ENCODE peak calls at places on chromosome 10, in four cellular contexts. W is MM.1S, N is choroid plexus epithelial cell, Q is coronary artery. F is an unnamed sample.

GRCh38 chr10:5892007-5892406 is 2.0 kb downstream of the FBH1 start:
- DNase-seq in W (no peak), N (no peak), Q (no peak), F (no peak)

GRCh38 chr10:3813267-3813666 is 28.3 kb upstream of the KLF6 start:
- DNase-seq in W (no peak), N (no peak), Q (no peak), F (no peak)

GRCh38 chr10:86944031-86944419 is 13.4 kb downstream of the MMRN2 start:
- DNase-seq in W (no peak), N (no peak), Q (no peak), F (no peak)

GRCh38 chr10:129951841-129952240 is 12.2 kb downstream of the EBF3 start:
- DNase-seq in W (no peak), N (no peak), Q (no peak), F (no peak)

GRCh38 chr10:32031920-32032319 is 24.3 kb downstream of the KIF5B start:
- DNase-seq in W (no peak), N (no peak), Q (no peak), F (no peak)

GRCh38 chr10:99365311-99365710 is 36.2 kb downstream of the CNNM1 start:
- DNase-seq in W (no peak), N (no peak), Q (no peak), F (no peak)

GRCh38 chr10:30751678-30752331 is 122.3 kb upstream of the LYZL2 start:
- DNase-seq in W (peak; percentile 63), N (peak; percentile 72), Q (no peak), F (no peak)

GRCh38 chr10:17805921-17806577 is 3.1 kb upstream of the MRC1 start:
- DNase-seq in W (no peak), N (no peak), Q (no peak), F (no peak)

GRCh38 chr10:7039859-7040258 is 371.0 kb downstream of the SFMBT2 start:
- DNase-seq in W (no peak), N (no peak), Q (no peak), F (no peak)

GRCh38 chr10:17643339-17643754 is 604 bp upstream of the STAM start:
- DNase-seq in W (no peak), N (peak; percentile 82), Q (peak; percentile 85), F (no peak)

GRCh38 chr10:4024846-4025245 is 239.8 kb upstream of the KLF6 start:
- DNase-seq in W (no peak), N (no peak), Q (no peak), F (no peak)

GRCh38 chr10:52443419-52444388 is 129.6 kb downstream of the DKK1 start:
- DNase-seq in W (no peak), N (peak; percentile 91), Q (no peak), F (peak; percentile 90)

GRCh38 chr10:122373713-122374112 is 795 bp upstream of the PLEKHA1 start:
- DNase-seq in W (no peak), N (peak; percentile 63), Q (no peak), F (no peak)

GRCh38 chr10:63977329-63977923 is 456.2 kb downstream of the REEP3 start:
- DNase-seq in W (peak; percentile 52), N (peak; percentile 54), Q (no peak), F (no peak)

GRCh38 chr10:44352316-44353127 is 32.4 kb downstream of the CXCL12 start:
- DNase-seq in W (no peak), N (peak; percentile 44), Q (no peak), F (no peak)

GRCh38 chr10:79098596-79099015 is 29.8 kb downstream of the ZMIZ1 start:
- DNase-seq in W (peak; percentile 36), N (no peak), Q (no peak), F (no peak)

GRCh38 chr10:62610649-62611229 is 193.8 kb upstream of the ADO start:
- DNase-seq in W (peak; percentile 74), N (peak; percentile 70), Q (no peak), F (no peak)

GRCh38 chr10:27503498-27504006 is 552 bp upstream of the RAB18 start:
- DNase-seq in W (peak; percentile 8), N (no peak), Q (no peak), F (no peak)

GRCh38 chr10:50540069-50540825 is 83.5 kb downstream of the SGMS1 start:
- DNase-seq in W (no peak), N (no peak), Q (no peak), F (no peak)

GRCh38 chr10:78357027-78357672 is 323.5 kb downstream of the RPS24 start:
- DNase-seq in W (no peak), N (no peak), Q (no peak), F (no peak)

GRCh38 chr10:48885376-48885775 is 54.3 kb downstream of the LRRC18 start:
- DNase-seq in W (peak; percentile 30), N (peak; percentile 39), Q (no peak), F (no peak)

GRCh38 chr10:128579902-128580301 is 453.7 kb upstream of the MKI67 start:
- DNase-seq in W (no peak), N (no peak), Q (no peak), F (no peak)

GRCh38 chr10:21343087-21343486 is 182.4 kb downstream of the SKIDA1 start:
- DNase-seq in W (no peak), N (no peak), Q (no peak), F (no peak)

GRCh38 chr10:43667317-43667731 is 18.6 kb upstream of the ZNF32 start:
- DNase-seq in W (no peak), N (peak; percentile 40), Q (no peak), F (no peak)

GRCh38 chr10:120394446-120394845 is 62.6 kb upstream of the PLPP4 start:
- DNase-seq in W (no peak), N (peak; percentile 47), Q (no peak), F (no peak)

GRCh38 chr10:4514445-4515108 is 311.4 kb upstream of the AKR1E2 start:
- DNase-seq in W (no peak), N (no peak), Q (peak; percentile 84), F (no peak)

GRCh38 chr10:7471720-7472367 is 61.0 kb upstream of the SFMBT2 start:
- DNase-seq in W (peak; percentile 94), N (no peak), Q (no peak), F (no peak)

GRCh38 chr10:67004690-67005089 is 78.9 kb downstream of the LRRTM3 start:
- DNase-seq in W (peak; percentile 70), N (no peak), Q (no peak), F (no peak)

GRCh38 chr10:78658645-78659632 is 409.8 kb upstream of the ZMIZ1 start:
- DNase-seq in W (peak; percentile 86), N (no peak), Q (no peak), F (no peak)

GRCh38 chr10:24722676-24723385 is 856 bp downstream of the ARHGAP21 start:
- DNase-seq in W (peak; percentile 59), N (peak; percentile 54), Q (peak; percentile 77), F (no peak)

GRCh38 chr10:86954681-86955500 is 2.5 kb downstream of the MMRN2 start:
- DNase-seq in W (no peak), N (no peak), Q (peak; percentile 71), F (no peak)

GRCh38 chr10:108358912-108359311 is 1194.4 kb upstream of the SORCS1 start:
- DNase-seq in W (no peak), N (peak; percentile 93), Q (no peak), F (peak; percentile 61)

GRCh38 chr10:120931423-120931822 is 80.3 kb downstream of the WDR11 start:
- DNase-seq in W (no peak), N (no peak), Q (no peak), F (no peak)

GRCh38 chr10:67921065-67921464 is 36.6 kb downstream of the SIRT1 start:
- DNase-seq in W (no peak), N (no peak), Q (no peak), F (no peak)

GRCh38 chr10:12073526-12073925 is 4.8 kb downstream of the DHTKD1 start:
- DNase-seq in W (no peak), N (no peak), Q (no peak), F (no peak)

GRCh38 chr10:118911361-118911760 is 118.2 kb upstream of the NANOS1 start:
- DNase-seq in W (no peak), N (peak; percentile 49), Q (no peak), F (no peak)

GRCh38 chr10:17074548-17074860 is 55.1 kb downstream of the CUBN start:
- DNase-seq in W (no peak), N (peak; percentile 32), Q (no peak), F (no peak)

DNA sequence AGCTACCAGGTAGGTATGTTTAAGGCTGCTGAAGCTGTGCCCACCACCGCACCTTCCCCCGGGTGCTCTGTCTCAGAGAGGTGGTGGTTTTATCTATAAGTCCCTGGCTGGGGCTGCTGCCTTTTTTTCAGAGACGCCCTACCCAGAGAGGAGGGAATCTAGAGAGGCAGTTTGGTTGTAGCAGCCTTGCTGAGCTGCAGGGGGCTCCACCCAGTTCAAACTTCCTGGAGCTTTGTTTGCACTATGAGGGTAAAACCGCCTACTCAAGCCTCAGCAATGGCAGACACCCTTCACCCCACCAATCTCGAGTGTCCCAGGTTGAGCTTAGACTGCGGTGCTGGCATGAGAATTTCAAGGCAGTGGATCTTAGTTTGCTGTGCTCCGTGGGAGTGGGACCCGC is 43.6 kb upstream of the CYP2C18 start:
- DNase-seq in W (no peak), N (no peak), Q (no peak), F (no peak)
- TF ChIP-seq CTCF in W (no peak), N (no peak), Q (no peak), F (no peak)

DNA sequence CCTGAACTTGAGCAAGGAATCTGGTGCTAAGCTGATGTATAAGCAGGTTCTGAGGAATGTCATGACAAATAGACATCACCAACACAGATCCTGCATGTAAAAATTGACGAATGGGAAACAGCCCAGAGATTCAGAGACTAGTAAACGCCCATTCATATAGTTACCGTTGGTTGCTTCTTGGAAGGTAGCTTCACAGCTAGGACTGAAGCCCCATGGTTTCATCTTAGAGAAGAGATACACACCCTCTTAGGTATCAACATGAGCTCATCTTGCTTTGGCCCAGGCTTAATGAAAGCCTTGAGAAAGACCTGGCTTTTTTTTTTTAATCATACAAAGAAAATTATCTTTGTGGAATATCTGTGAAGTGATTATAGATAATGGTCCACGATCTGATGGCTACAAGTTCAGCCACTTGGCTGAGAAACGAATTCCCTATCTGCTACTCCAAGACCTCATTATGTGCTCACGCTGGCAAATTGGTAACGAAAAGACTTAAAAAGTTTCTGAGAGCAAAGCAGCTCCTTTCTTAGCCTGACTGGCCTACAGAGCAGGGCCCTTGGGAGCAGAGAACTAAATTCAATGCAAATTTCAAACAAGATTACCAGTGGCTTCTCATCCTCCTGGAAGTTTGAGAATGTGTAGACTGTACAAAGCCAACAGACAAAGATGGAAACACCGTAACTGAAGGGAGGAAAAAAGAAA is 181.1 kb downstream of the NRP1 start:
- DNase-seq in W (no peak), N (no peak), Q (no peak), F (no peak)
- H3K4me3 ChIP-seq in W (no peak overlapping the region), N (no peak overlapping the region), Q (no peak overlapping the region), F (no peak overlapping the region)

GRCh38 chr10:89217057-89217990 is 10.2 kb upstream of the CH25H start:
- DNase-seq in W (peak; percentile 75), N (peak; percentile 80), Q (no peak), F (no peak)
- TF ChIP-seq CTCF in W (peak; percentile 68), N (peak; percentile 65), Q (peak; percentile 65), F (peak; percentile 69)

DNA sequence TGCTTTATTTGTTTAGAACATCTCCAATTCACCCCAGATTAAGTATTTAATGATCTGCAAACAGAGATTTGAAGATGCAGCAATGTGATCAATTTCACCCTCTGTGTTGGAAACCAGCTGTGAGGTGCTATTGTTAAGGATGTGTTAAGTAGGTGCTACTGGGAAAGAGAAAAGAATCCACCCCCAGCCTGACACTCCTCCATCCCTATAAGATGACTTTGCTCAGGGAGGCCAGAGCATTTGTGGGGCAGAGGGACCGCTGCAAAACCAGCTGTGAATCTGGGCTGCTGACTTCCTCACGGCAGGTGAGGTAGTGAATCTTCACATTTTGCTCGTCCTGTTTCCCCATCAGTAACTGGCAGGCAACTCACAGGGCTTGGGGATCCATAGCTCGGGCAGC is 297.5 kb downstream of the GFRA1 start:
- DNase-seq in W (no peak), N (no peak), Q (no peak), F (no peak)
- H3K4me3 ChIP-seq in W (no peak overlapping the region), N (no peak overlapping the region), Q (no peak overlapping the region), F (no peak overlapping the region)

F was measured in BJ.